ENCODE peak calls at places on chromosomes 5 and 9, in eight cellular contexts. G, Y, I, F, J, U, A and X are unnamed samples.
A peak's percentile ranks its signal among the peaks of the same experiment; 100 is the strongest.

GRCh38 chr9:115015018-115015635 is 84.7 kb upstream of the TNFSF8 start:
- DNase-seq in U (no peak), G (no peak), A (peak; percentile 9), J (no peak), F (no peak), Y (peak; percentile 41), I (peak; percentile 40), X (peak; percentile 61)

GRCh38 chr5:39119404-39120051 is 45.3 kb upstream of the RICTOR start:
- DNase-seq in I (no peak), A (no peak), Y (no peak), G (no peak), U (no peak), F (no peak), J (no peak), X (no peak)

GRCh38 chr5:95794070-95794516 is 28.4 kb downstream of the GLRX start:
- DNase-seq in Y (peak; percentile 42), J (no peak), G (no peak), U (no peak), I (no peak), F (no peak), A (no peak), X (no peak)

GRCh38 chr9:97889941-97890557 is 32.3 kb downstream of the TRMO start:
- DNase-seq in U (peak; percentile 61), A (no peak), Y (peak; percentile 20), G (peak; percentile 60), J (no peak), I (peak; percentile 77), F (no peak), X (peak; percentile 80)

GRCh38 chr5:133049726-133050048 is 2.1 kb upstream of the HSPA4 start:
- DNase-seq in J (no peak), Y (no peak), I (peak; percentile 72), U (no peak), G (no peak), A (no peak), F (no peak), X (no peak)

GRCh38 chr9:19934301-19934868 is 145.5 kb upstream of the SLC24A2 start:
- DNase-seq in J (no peak), F (no peak), I (no peak), A (no peak), U (no peak), G (no peak), Y (no peak), X (peak; percentile 75)

GRCh38 chr5:40223884-40224402 is 455.8 kb upstream of the PTGER4 start:
- DNase-seq in Y (peak; percentile 53), A (no peak), U (peak; percentile 21), F (no peak), G (no peak), J (peak; percentile 97), I (no peak), X (no peak)

GRCh38 chr5:137344723-137345322 is 154.3 kb downstream of the SPOCK1 start:
- DNase-seq in J (no peak), F (no peak), A (no peak), Y (peak; percentile 41), I (peak; percentile 10), G (no peak), U (no peak), X (peak; percentile 28)

GRCh38 chr9:129108805-129109370 is 1.7 kb downstream of the CRAT start:
- DNase-seq in A (no peak), J (no peak), G (no peak), Y (no peak), F (no peak), I (no peak), U (no peak), X (peak; percentile 22)

GRCh38 chr5:8719797-8720196 is 826.1 kb downstream of the SEMA5A start:
- DNase-seq in U (no peak), J (no peak), G (no peak), I (no peak), Y (no peak), F (no peak), A (no peak), X (no peak)

GRCh38 chr9:110255417-110256141 is 728 bp downstream of the TXN start:
- DNase-seq in Y (peak; percentile 35), G (peak; percentile 5), J (no peak), I (peak; percentile 42), F (peak; percentile 95), A (no peak), U (peak; percentile 35), X (peak; percentile 64)

GRCh38 chr5:31663519-31663918 is 24.6 kb downstream of the PDZD2 start:
- DNase-seq in I (no peak), Y (no peak), F (no peak), A (no peak), J (peak; percentile 54), G (no peak), U (no peak), X (no peak)

GRCh38 chr9:99516657-99517049 is 294.6 kb downstream of the SEC61B start:
- DNase-seq in Y (no peak), G (no peak), A (no peak), U (no peak), F (no peak), I (no peak), J (no peak), X (no peak)

GRCh38 chr9:132407196-132407595 is 556 bp upstream of the TTF1 start:
- DNase-seq in I (no peak), U (no peak), G (no peak), A (no peak), J (no peak), Y (no peak), F (no peak), X (no peak)

GRCh38 chr5:41820150-41820549 is 50.1 kb downstream of the OXCT1 start:
- DNase-seq in I (no peak), Y (no peak), G (no peak), U (no peak), J (no peak), A (no peak), F (no peak), X (no peak)

GRCh38 chr9:92736816-92737606 is 27.6 kb downstream of the BICD2 start:
- DNase-seq in U (no peak), Y (no peak), A (no peak), F (peak; percentile 70), G (no peak), I (no peak), J (no peak), X (no peak)

GRCh38 chr5:40441733-40442132 is 238.0 kb upstream of the PTGER4 start:
- DNase-seq in J (no peak), Y (no peak), F (no peak), I (peak; percentile 44), U (peak; percentile 37), A (no peak), G (no peak), X (no peak)

GRCh38 chr5:1052076-1052475 is 43.5 kb downstream of the NKD2 start:
- DNase-seq in J (no peak), Y (no peak), I (no peak), A (no peak), G (no peak), U (no peak), F (no peak), X (peak; percentile 33)

GRCh38 chr9:114827658-114828360 is 22.0 kb upstream of the TNFSF15 start:
- DNase-seq in J (no peak), I (no peak), Y (no peak), A (no peak), U (no peak), F (no peak), G (no peak), X (no peak)

GRCh38 chr5:107860044-107860443 is 189.3 kb upstream of the EFNA5 start:
- DNase-seq in F (no peak), Y (no peak), A (no peak), J (no peak), I (no peak), U (no peak), G (no peak), X (no peak)

GRCh38 chr5:124104813-124105212 is 592.8 kb downstream of the CSNK1G3 start:
- DNase-seq in G (no peak), J (no peak), A (no peak), U (no peak), I (no peak), Y (no peak), F (no peak), X (no peak)

GRCh38 chr9:7177383-7177782 is 419.6 kb downstream of the KDM4C start:
- DNase-seq in J (no peak), U (no peak), A (no peak), G (no peak), I (no peak), F (no peak), Y (no peak), X (no peak)

GRCh38 chr9:99181621-99182020 is 40.1 kb downstream of the ALG2 start:
- DNase-seq in U (no peak), F (peak; percentile 15), G (no peak), Y (no peak), I (no peak), J (no peak), A (no peak), X (no peak)

GRCh38 chr5:6745706-6746217 is 32.5 kb downstream of the TENT4A start:
- DNase-seq in J (peak; percentile 39), U (peak; percentile 59), G (no peak), A (no peak), I (peak; percentile 42), F (no peak), Y (peak; percentile 60), X (peak; percentile 74)